ENCODE peak calls at places on chromosomes 5 and 9, in four cellular contexts. One of them, this sample, is unnamed.

GRCh38 chr5:171405615-171406014 is 13.8 kb upstream of the FGF18 start:
- DNase-seq in cardiac muscle cell: peak; percentile 35
- DNase-seq in breast epithelium: no peak
- DNase-seq in right atrium auricular region: no peak
- DNase-seq in this sample: peak; percentile 52

GRCh38 chr5:58080573-58080972 is 379.3 kb downstream of the PLK2 start:
- DNase-seq in right atrium auricular region: no peak
- DNase-seq in breast epithelium: no peak
- DNase-seq in cardiac muscle cell: peak; percentile 26
- DNase-seq in this sample: peak; percentile 14

GRCh38 chr5:127871448-127872153 is 168.4 kb downstream of the CCDC192 start:
- DNase-seq in breast epithelium: no peak
- DNase-seq in right atrium auricular region: no peak
- DNase-seq in cardiac muscle cell: peak; percentile 38
- DNase-seq in this sample: peak; percentile 22

GRCh38 chr5:163585206-163585605 is 79.8 kb downstream of the MAT2B start:
- DNase-seq in breast epithelium: no peak
- DNase-seq in cardiac muscle cell: no peak
- DNase-seq in right atrium auricular region: no peak
- DNase-seq in this sample: peak; percentile 67

GRCh38 chr9:136799854-136800657 is 3.9 kb downstream of the CCDC183 start:
- DNase-seq in cardiac muscle cell: peak; percentile 71
- DNase-seq in breast epithelium: peak; percentile 93
- DNase-seq in right atrium auricular region: no peak
- DNase-seq in this sample: peak; percentile 15

GRCh38 chr9:38008168-38009034 is 60.6 kb downstream of the SHB start:
- DNase-seq in cardiac muscle cell: peak; percentile 82
- DNase-seq in right atrium auricular region: no peak
- DNase-seq in breast epithelium: no peak
- DNase-seq in this sample: peak; percentile 92

GRCh38 chr5:38259062-38259857 is 901 bp downstream of the EGFLAM start:
- DNase-seq in breast epithelium: no peak
- DNase-seq in cardiac muscle cell: no peak
- DNase-seq in right atrium auricular region: no peak
- DNase-seq in this sample: no peak

GRCh38 chr5:59236448-59236847 is 653.6 kb downstream of the RAB3C start:
- DNase-seq in right atrium auricular region: no peak
- DNase-seq in breast epithelium: no peak
- DNase-seq in cardiac muscle cell: peak; percentile 54
- DNase-seq in this sample: peak; percentile 4

GRCh38 chr5:169161022-169161680 is 139.8 kb downstream of the SLIT3 start:
- DNase-seq in breast epithelium: no peak
- DNase-seq in cardiac muscle cell: peak; percentile 98
- DNase-seq in right atrium auricular region: peak; percentile 71
- DNase-seq in this sample: peak; percentile 95

GRCh38 chr5:17805426-17805825 is 171.2 kb downstream of the TAF11L14 start:
- DNase-seq in breast epithelium: no peak
- DNase-seq in cardiac muscle cell: no peak
- DNase-seq in right atrium auricular region: no peak
- DNase-seq in this sample: no peak

GRCh38 chr5:98414938-98415337 is 358.5 kb upstream of the RGMB start:
- DNase-seq in breast epithelium: no peak
- DNase-seq in cardiac muscle cell: peak; percentile 62
- DNase-seq in right atrium auricular region: no peak
- DNase-seq in this sample: peak; percentile 95

GRCh38 chr5:171954721-171955120 is 51.7 kb downstream of the FBXW11 start:
- DNase-seq in cardiac muscle cell: peak; percentile 45
- DNase-seq in right atrium auricular region: no peak
- DNase-seq in breast epithelium: no peak
- DNase-seq in this sample: peak; percentile 42

GRCh38 chr9:700365-701282 is 140.9 kb upstream of the DMRT1 start:
- DNase-seq in breast epithelium: no peak
- DNase-seq in right atrium auricular region: no peak
- DNase-seq in cardiac muscle cell: no peak
- DNase-seq in this sample: no peak

GRCh38 chr9:137574192-137574591 is 4.5 kb downstream of the DPH7 start:
- DNase-seq in cardiac muscle cell: no peak
- DNase-seq in right atrium auricular region: no peak
- DNase-seq in breast epithelium: no peak
- DNase-seq in this sample: no peak

GRCh38 chr5:10912435-10912834 is 151.4 kb upstream of the DAP start:
- DNase-seq in cardiac muscle cell: no peak
- DNase-seq in right atrium auricular region: no peak
- DNase-seq in breast epithelium: no peak
- DNase-seq in this sample: no peak
- H3K4me3 ChIP-seq in cardiac muscle cell: no peak overlapping the region
- H3K4me3 ChIP-seq in right atrium auricular region: no peak overlapping the region
- H3K4me3 ChIP-seq in breast epithelium: no peak overlapping the region
- H3K4me3 ChIP-seq in this sample: no peak overlapping the region

DNA sequence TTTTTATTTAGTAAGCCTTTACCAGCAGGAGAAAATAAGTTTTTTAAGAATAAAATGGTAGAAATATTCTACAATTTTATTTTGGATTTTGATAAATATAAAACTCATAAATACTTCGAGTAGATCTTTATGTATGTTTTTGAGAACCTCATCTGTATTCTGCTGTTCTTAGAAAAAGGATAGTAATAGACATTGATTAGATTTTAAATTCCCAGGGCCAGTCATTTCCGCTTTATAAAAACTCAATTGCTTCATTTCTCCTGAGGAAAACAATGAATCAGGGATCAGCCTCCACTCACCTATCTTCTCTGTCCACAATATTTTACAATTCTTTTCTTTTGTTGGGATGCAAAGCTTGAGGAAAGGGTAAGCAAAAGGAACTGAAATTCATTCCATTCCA is 1983.5 kb upstream of the C9orf72 start:
- DNase-seq in right atrium auricular region: no peak
- DNase-seq in cardiac muscle cell: no peak
- DNase-seq in breast epithelium: no peak
- DNase-seq in this sample: no peak
- H3K4me3 ChIP-seq in right atrium auricular region: no peak overlapping the region
- H3K4me3 ChIP-seq in cardiac muscle cell: no peak overlapping the region
- H3K4me3 ChIP-seq in breast epithelium: no peak overlapping the region
- H3K4me3 ChIP-seq in this sample: no peak overlapping the region

GRCh38 chr9:105244274-105244995 is at the start of gene SLC44A1:
- DNase-seq in right atrium auricular region: peak; percentile 96
- DNase-seq in cardiac muscle cell: peak; percentile 99
- DNase-seq in breast epithelium: peak; percentile 97
- DNase-seq in this sample: peak; percentile 92

GRCh38 chr9:105244996-105245719 is 707 bp downstream of the SLC44A1 start:
- DNase-seq in right atrium auricular region: no peak
- DNase-seq in breast epithelium: peak; percentile 76
- DNase-seq in cardiac muscle cell: peak; percentile 46
- DNase-seq in this sample: peak; percentile 35

GRCh38 chr9:105248691-105249090 is 4.2 kb downstream of the SLC44A1 start:
- DNase-seq in breast epithelium: no peak
- DNase-seq in cardiac muscle cell: no peak
- DNase-seq in right atrium auricular region: no peak
- DNase-seq in this sample: no peak

GRCh38 chr9:105245720-105246161 is 1.3 kb downstream of the SLC44A1 start:
- DNase-seq in right atrium auricular region: no peak
- DNase-seq in breast epithelium: no peak
- DNase-seq in cardiac muscle cell: no peak
- DNase-seq in this sample: no peak

GRCh38 chr9:105246656-105247162 is 2.3 kb downstream of the SLC44A1 start:
- DNase-seq in cardiac muscle cell: peak; percentile 37
- DNase-seq in right atrium auricular region: no peak
- DNase-seq in breast epithelium: no peak
- DNase-seq in this sample: peak; percentile 30
- H3K4me3 ChIP-seq in cardiac muscle cell: peak overlapping the region; percentile 83
- H3K4me3 ChIP-seq in right atrium auricular region: no peak overlapping the region
- H3K4me3 ChIP-seq in breast epithelium: peak overlapping the region; percentile 89
- H3K4me3 ChIP-seq in this sample: peak overlapping the region; percentile 72

GRCh38 chr9:128193469-128194096 is 2.2 kb upstream of the CIZ1 start:
- DNase-seq in cardiac muscle cell: no peak
- DNase-seq in right atrium auricular region: no peak
- DNase-seq in breast epithelium: no peak
- DNase-seq in this sample: no peak
- H3K4me3 ChIP-seq in cardiac muscle cell: no peak overlapping the region
- H3K4me3 ChIP-seq in right atrium auricular region: peak overlapping the region; percentile 82
- H3K4me3 ChIP-seq in breast epithelium: peak overlapping the region; percentile 86
- H3K4me3 ChIP-seq in this sample: no peak overlapping the region

GRCh38 chr5:107968465-107968864 is 297.7 kb upstream of the EFNA5 start:
- DNase-seq in breast epithelium: no peak
- DNase-seq in right atrium auricular region: no peak
- DNase-seq in cardiac muscle cell: no peak
- DNase-seq in this sample: peak; percentile 44
- H3K4me3 ChIP-seq in breast epithelium: no peak overlapping the region
- H3K4me3 ChIP-seq in right atrium auricular region: no peak overlapping the region
- H3K4me3 ChIP-seq in cardiac muscle cell: no peak overlapping the region
- H3K4me3 ChIP-seq in this sample: no peak overlapping the region

DNA sequence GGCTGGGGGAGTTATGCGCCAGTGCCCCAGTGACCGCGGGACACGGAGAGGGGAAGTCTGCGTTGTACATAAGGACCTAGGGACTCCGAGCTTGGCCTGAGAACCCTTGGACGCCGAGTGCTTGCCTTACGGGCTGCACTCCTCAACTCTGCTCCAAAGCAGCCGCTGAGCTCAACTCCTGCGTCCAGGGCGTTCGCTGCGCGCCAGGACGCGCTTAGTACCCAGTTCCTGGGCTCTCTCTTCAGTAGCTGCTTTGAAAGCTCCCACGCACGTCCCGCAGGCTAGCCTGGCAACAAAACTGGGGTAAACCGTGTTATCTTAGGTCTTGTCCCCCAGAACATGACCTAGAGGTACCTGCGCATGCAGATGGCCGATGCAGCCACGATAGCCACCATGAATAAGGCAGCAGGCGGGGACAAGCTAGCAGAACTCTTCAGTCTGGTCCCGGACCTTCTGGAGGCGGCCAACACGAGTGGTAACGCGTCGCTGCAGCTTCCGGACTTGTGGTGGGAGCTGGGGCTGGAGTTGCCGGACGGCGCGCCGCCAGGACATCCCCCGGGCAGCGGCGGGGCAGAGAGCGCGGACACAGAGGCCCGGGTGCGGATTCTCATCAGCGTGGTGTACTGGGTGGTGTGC is at the start of gene RXFP3:
- DNase-seq in cardiac muscle cell: peak; percentile 66
- DNase-seq in breast epithelium: no peak
- DNase-seq in right atrium auricular region: no peak
- DNase-seq in this sample: peak; percentile 37
- H3K4me3 ChIP-seq in cardiac muscle cell: peak within 1 kb of the TSS; percentile 25
- H3K4me3 ChIP-seq in breast epithelium: peak within 1 kb of the TSS; percentile 34
- H3K4me3 ChIP-seq in right atrium auricular region: peak within 1 kb of the TSS; percentile 39
- H3K4me3 ChIP-seq in this sample: peak within 1 kb of the TSS; percentile 52

GRCh38 chr9:35615981-35616680 is 2.1 kb downstream of the CD72 start:
- DNase-seq in right atrium auricular region: no peak
- DNase-seq in cardiac muscle cell: no peak
- DNase-seq in breast epithelium: no peak
- DNase-seq in this sample: no peak

GRCh38 chr9:35616681-35617459 is 1.3 kb downstream of the CD72 start:
- DNase-seq in breast epithelium: no peak
- DNase-seq in right atrium auricular region: peak; percentile 82
- DNase-seq in cardiac muscle cell: peak; percentile 75
- DNase-seq in this sample: peak; percentile 71

GRCh38 chr9:35618325-35618727 is at the start of gene CD72:
- DNase-seq in breast epithelium: no peak
- DNase-seq in cardiac muscle cell: no peak
- DNase-seq in right atrium auricular region: no peak
- DNase-seq in this sample: no peak

GRCh38 chr9:35618854-35619799 is 914 bp upstream of the CD72 start:
- DNase-seq in cardiac muscle cell: no peak
- DNase-seq in right atrium auricular region: no peak
- DNase-seq in breast epithelium: no peak
- DNase-seq in this sample: no peak

DNA sequence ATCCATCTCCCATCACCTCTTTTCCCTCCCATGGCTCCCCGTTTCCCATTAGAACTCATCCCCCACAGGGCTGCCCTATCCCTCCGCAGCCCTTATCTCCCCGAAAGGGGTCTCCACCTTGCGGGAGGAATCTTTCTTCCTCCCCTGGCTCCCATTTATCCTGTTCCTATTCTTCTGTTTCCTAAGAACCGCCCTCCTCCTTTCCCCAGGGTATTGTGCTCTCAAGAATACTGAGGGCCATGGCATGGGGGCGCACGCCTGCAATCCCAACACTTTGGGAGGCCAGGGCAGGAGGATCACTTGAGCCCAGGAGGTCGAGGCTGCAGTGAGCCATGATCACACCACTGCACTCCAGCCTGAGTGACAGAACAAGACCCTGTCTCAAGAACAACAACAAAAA is 665 bp downstream of the CD72 start:
- DNase-seq in breast epithelium: no peak
- DNase-seq in cardiac muscle cell: no peak
- DNase-seq in right atrium auricular region: no peak
- DNase-seq in this sample: no peak
- H3K4me3 ChIP-seq in breast epithelium: peak overlapping the region; percentile 50
- H3K4me3 ChIP-seq in cardiac muscle cell: no peak overlapping the region
- H3K4me3 ChIP-seq in right atrium auricular region: peak overlapping the region; percentile 50
- H3K4me3 ChIP-seq in this sample: no peak overlapping the region

This sample was measured in fibroblast of mammary gland.